ENCODE peak calls at places on chromosomes 6 and 20, in five cellular contexts. N is ascending aorta, S is AG09319, O is GM13977, K is RWPE1. G is an unnamed sample.

GRCh38 chr6:66429220-66429619 is 722.2 kb upstream of the EYS start:
- DNase-seq in N (no peak), S (no peak), O (no peak), K (no peak), G (no peak)

GRCh38 chr6:4378319-4378996 is 243.1 kb upstream of the ECI2 start:
- DNase-seq in N (no peak), S (no peak), O (no peak), K (no peak), G (no peak)

GRCh38 chr20:5065489-5066383 is 54.0 kb downstream of the PCNA start:
- DNase-seq in N (peak; percentile 95), S (peak; percentile 92), O (no peak), K (peak; percentile 95), G (no peak)

GRCh38 chr20:14406495-14406894 is 69.1 kb upstream of the FLRT3 start:
- DNase-seq in N (no peak), S (no peak), O (no peak), K (peak; percentile 74), G (no peak)

GRCh38 chr6:44339763-44340625 is 2.5 kb upstream of the SPATS1 start:
- DNase-seq in N (no peak), S (no peak), O (no peak), K (peak; percentile 69), G (no peak)

GRCh38 chr6:36962874-36963273 is 8.3 kb downstream of the PI16 start:
- DNase-seq in N (peak; percentile 83), S (no peak), O (peak; percentile 88), K (no peak), G (peak; percentile 63)

GRCh38 chr20:46757754-46758678 is 48.6 kb downstream of the SLC2A10 start:
- DNase-seq in N (no peak), S (no peak), O (peak; percentile 78), K (peak; percentile 87), G (peak; percentile 62)

GRCh38 chr6:164247106-164247505 is 832.6 kb downstream of the QKI start:
- DNase-seq in N (no peak), S (no peak), O (no peak), K (no peak), G (no peak)

GRCh38 chr6:81093046-81093445 is 659.4 kb downstream of the TENT5A start:
- DNase-seq in N (no peak), S (no peak), O (no peak), K (no peak), G (no peak)

GRCh38 chr6:151783692-151784091 is 23.8 kb upstream of the ESR1 start:
- DNase-seq in N (no peak), S (no peak), O (no peak), K (no peak), G (no peak)

GRCh38 chr6:39362487-39362865 is 40.0 kb upstream of the KCNK16 start:
- DNase-seq in N (no peak), S (no peak), O (no peak), K (no peak), G (no peak)

GRCh38 chr6:22029169-22029568 is 267.7 kb downstream of the PRL start:
- DNase-seq in N (no peak), S (no peak), O (no peak), K (no peak), G (no peak)

GRCh38 chr6:105981002-105981887 is 104.9 kb upstream of the PRDM1 start:
- DNase-seq in N (no peak), S (no peak), O (no peak), K (no peak), G (no peak)

GRCh38 chr6:9646346-9647042 is 768.4 kb downstream of the TFAP2A start:
- DNase-seq in N (no peak), S (peak; percentile 30), O (no peak), K (no peak), G (no peak)

GRCh38 chr20:61810066-61810708 is 255.5 kb downstream of the TAF4 start:
- DNase-seq in N (no peak), S (no peak), O (no peak), K (no peak), G (no peak)

GRCh38 chr6:105251689-105252088 is 71.9 kb upstream of the POPDC3 start:
- DNase-seq in N (no peak), S (no peak), O (no peak), K (no peak), G (no peak)

GRCh38 chr6:156862711-156863110 is 85.5 kb downstream of the ARID1B start:
- DNase-seq in N (no peak), S (no peak), O (no peak), K (no peak), G (no peak)

GRCh38 chr20:1632228-1632577 is 12.4 kb upstream of the SIRPB1 start:
- DNase-seq in N (no peak), S (no peak), O (peak; percentile 56), K (no peak), G (no peak)

GRCh38 chr6:32940656-32941411 is at the start of gene HLA-DMB:
- DNase-seq in N (peak; percentile 84), S (no peak), O (peak; percentile 83), K (peak; percentile 84), G (no peak)

GRCh38 chr20:2693286-2693995 is 861 bp downstream of the EBF4 start:
- DNase-seq in N (peak; percentile 70), S (no peak), O (peak; percentile 86), K (peak; percentile 30), G (peak; percentile 36)

GRCh38 chr6:38068854-38069253 is 249.3 kb downstream of the ZFAND3 start:
- DNase-seq in N (no peak), S (no peak), O (no peak), K (no peak), G (no peak)

GRCh38 chr20:4898282-4898681 is 103.0 kb downstream of the SLC23A2 start:
- DNase-seq in N (peak; percentile 70), S (peak; percentile 39), O (no peak), K (peak; percentile 91), G (no peak)

GRCh38 chr20:21102691-21103311 is 3.4 kb downstream of the LINC00237 start:
- DNase-seq in N (peak; percentile 64), S (no peak), O (peak; percentile 50), K (no peak), G (no peak)

GRCh38 chr6:161128230-161128629 is 136.7 kb downstream of the MAP3K4 start:
- DNase-seq in N (no peak), S (no peak), O (no peak), K (no peak), G (no peak)

GRCh38 chr20:60559462-60559861 is 601.2 kb downstream of the CDH26 start:
- DNase-seq in N (no peak), S (no peak), O (no peak), K (no peak), G (no peak)

GRCh38 chr20:39784693-39785092 is 822.5 kb downstream of the DHX35 start:
- DNase-seq in N (no peak), S (no peak), O (no peak), K (no peak), G (no peak)

GRCh38 chr20:34876161-34877001 is at the start of gene ACSS2:
- DNase-seq in N (peak; percentile 100), S (peak; percentile 98), O (peak; percentile 91), K (peak; percentile 100), G (peak; percentile 100)

GRCh38 chr20:34873583-34874093 is 982 bp upstream of the GGT7 start:
- DNase-seq in N (no peak), S (no peak), O (no peak), K (no peak), G (no peak)

GRCh38 chr20:34877002-34877264 is 521 bp downstream of the ACSS2 start:
- DNase-seq in N (no peak), S (no peak), O (no peak), K (no peak), G (no peak)

GRCh38 chr20:34874094-34874654 is 1.5 kb upstream of the GGT7 start:
- DNase-seq in N (peak; percentile 93), S (peak; percentile 77), O (peak; percentile 73), K (peak; percentile 94), G (peak; percentile 75)

GRCh38 chr20:34875657-34876160 is 703 bp upstream of the ACSS2 start:
- DNase-seq in N (no peak), S (no peak), O (no peak), K (no peak), G (no peak)
- TF ChIP-seq CTCF in N (peak; percentile 33), S (peak; percentile 26), O (peak; percentile 8), K (peak; percentile 66), G (no peak)

DNA sequence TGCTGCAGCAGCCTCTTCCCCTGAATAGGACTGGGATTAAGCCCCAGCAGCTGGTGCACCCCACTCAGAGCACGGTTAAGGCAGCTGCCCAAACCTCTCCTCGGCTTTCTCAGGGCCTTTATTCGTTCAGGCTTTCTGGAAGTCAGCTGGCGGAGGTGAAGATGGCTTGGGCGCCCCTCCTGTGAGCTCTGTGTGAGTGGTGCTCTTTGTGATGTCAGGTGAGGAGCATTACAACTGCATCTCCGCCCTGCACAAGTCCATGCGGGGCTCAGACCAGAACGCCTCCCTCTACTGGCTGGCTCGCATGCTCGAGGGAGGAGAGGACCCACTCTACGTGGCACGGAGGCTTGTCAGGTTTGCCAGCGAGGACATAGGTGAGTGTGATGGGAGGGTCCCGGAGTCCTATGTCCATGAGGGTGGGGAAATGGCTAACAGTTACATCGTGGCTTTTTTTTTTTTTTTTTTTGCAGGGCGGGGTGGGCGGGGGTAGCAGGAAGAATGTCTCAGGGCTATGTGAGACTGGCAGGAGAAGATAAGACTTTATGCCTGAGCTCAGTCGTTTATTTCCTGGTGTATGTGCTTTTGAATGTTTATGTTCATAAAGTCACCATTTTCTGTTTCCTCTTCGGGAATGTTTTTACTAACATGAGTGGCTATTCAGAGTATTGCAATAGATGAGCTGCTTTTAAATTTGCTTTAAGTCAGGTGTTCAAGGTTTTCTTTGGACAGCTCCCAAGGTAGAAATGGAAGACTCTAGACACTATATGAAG is 18.2 kb downstream of the WRNIP1 start:
- DNase-seq in N (no peak), S (no peak), O (no peak), K (no peak), G (no peak)
- TF ChIP-seq CTCF in N (peak; percentile 18), S (no peak), O (no peak), K (no peak), G (no peak)

DNA sequence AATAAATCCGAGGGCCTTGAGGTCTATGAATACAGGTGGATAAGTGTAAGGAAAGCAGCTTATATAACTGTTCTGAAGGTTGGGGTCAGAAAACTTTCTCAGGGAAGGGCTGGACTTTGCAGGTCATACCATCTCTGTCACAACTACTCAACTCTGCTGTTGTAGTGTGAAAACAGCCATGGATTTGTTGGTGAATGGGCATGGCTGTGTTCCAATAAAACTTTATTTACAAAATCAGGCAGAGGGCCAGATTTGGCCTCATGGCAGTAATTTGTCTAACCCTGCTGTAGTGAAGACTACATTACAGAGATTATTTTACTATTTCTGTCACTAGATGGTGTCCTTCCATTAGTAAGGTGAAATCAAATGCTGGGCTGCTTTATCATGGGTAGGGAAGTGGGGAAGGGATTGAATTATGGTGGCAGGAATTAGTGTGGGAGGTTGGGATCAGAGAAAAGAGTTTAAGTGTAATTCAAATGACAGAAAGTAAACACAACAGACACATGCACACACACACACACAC is 409.6 kb upstream of the CHD6 start:
- DNase-seq in N (no peak), S (no peak), O (no peak), K (no peak), G (no peak)
- TF ChIP-seq CTCF in N (no peak), S (no peak), O (peak; percentile 1), K (no peak), G (peak; percentile 34)

GRCh38 chr6:146026873-146027272 is 2.0 kb upstream of the GRM1 start:
- DNase-seq in N (no peak), S (no peak), O (no peak), K (no peak), G (no peak)

GRCh38 chr6:146029573-146030184 is 817 bp downstream of the GRM1 start:
- DNase-seq in N (no peak), S (no peak), O (no peak), K (no peak), G (no peak)

GRCh38 chr6:146027586-146028249 is 1.1 kb upstream of the GRM1 start:
- DNase-seq in N (no peak), S (no peak), O (no peak), K (no peak), G (no peak)

GRCh38 chr6:146028835-146029572 is at the start of gene GRM1:
- DNase-seq in N (no peak), S (no peak), O (no peak), K (no peak), G (no peak)

GRCh38 chr6:146028250-146028789 is 542 bp upstream of the GRM1 start:
- DNase-seq in N (no peak), S (peak; percentile 14), O (peak; percentile 45), K (peak; percentile 71), G (peak; percentile 80)
- TF ChIP-seq CTCF in N (no peak), S (no peak), O (no peak), K (no peak), G (no peak)